ENCODE peak calls at places on chromosomes 13 and 19, in four cellular contexts. G is tibial nerve, Y is uterus, V is esophagus muscularis mucosa. C is an unnamed sample.

GRCh38 chr19:3039641-3040077 is 10.6 kb upstream of the TLE2 start:
- DNase-seq in G (no peak), Y (peak), V (no peak), C (no peak)

GRCh38 chr13:70253834-70254233 is 145.6 kb upstream of the KLHL1 start:
- DNase-seq in G (no peak), Y (no peak), V (no peak), C (no peak)

GRCh38 chr19:16376649-16377048 is 52.0 kb downstream of the KLF2 start:
- DNase-seq in G (no peak), Y (peak), V (no peak), C (no peak)

GRCh38 chr19:18310118-18310909 is 12.6 kb downstream of the LSM4 start:
- DNase-seq in G (no peak), Y (no peak), V (no peak), C (no peak)

GRCh38 chr13:38693641-38694040 is 6.8 kb downstream of the FREM2 start:
- DNase-seq in G (no peak), Y (no peak), V (no peak), C (no peak)

GRCh38 chr19:16654151-16654550 is 5.8 kb downstream of the SMIM7 start:
- DNase-seq in G (no peak), Y (no peak), V (no peak), C (no peak)

GRCh38 chr13:51333421-51333820 is 6.1 kb upstream of the SERPINE3 start:
- DNase-seq in G (no peak), Y (no peak), V (no peak), C (no peak)

GRCh38 chr13:113922412-113923118 is 51.3 kb downstream of the C13orf46 start:
- DNase-seq in G (peak), Y (peak), V (no peak), C (peak)

GRCh38 chr13:108929532-108929931 is 300.1 kb downstream of the MYO16 start:
- DNase-seq in G (no peak), Y (no peak), V (no peak), C (no peak)

GRCh38 chr19:56405062-56405461 is 930 bp downstream of the ZNF583 start:
- DNase-seq in G (no peak), Y (no peak), V (no peak), C (no peak)

GRCh38 chr13:51518847-51519246 is 65.4 kb upstream of the WDFY2 start:
- DNase-seq in G (no peak), Y (no peak), V (no peak), C (no peak)

GRCh38 chr13:20559659-20560356 is 7.1 kb upstream of the IFT88 start:
- DNase-seq in G (no peak), Y (no peak), V (peak), C (no peak)

GRCh38 chr13:91054902-91055301 is 292.6 kb upstream of the MIR17HG start:
- DNase-seq in G (no peak), Y (no peak), V (no peak), C (no peak)

GRCh38 chr13:40079721-40080120 is 424.3 kb downstream of the COG6 start:
- DNase-seq in G (no peak), Y (no peak), V (no peak), C (no peak)

GRCh38 chr13:79427265-79427664 is 21.2 kb upstream of the RBM26 start:
- DNase-seq in G (no peak), Y (no peak), V (no peak), C (no peak)

GRCh38 chr13:36329355-36329754 is 16.8 kb downstream of the SPART start:
- DNase-seq in G (no peak), Y (no peak), V (no peak), C (no peak)

GRCh38 chr13:71867101-71867814 is at the start of gene DACH1:
- DNase-seq in G (no peak), Y (peak), V (no peak), C (no peak)

GRCh38 chr13:50668044-50668443 is 175.4 kb downstream of the DLEU7 start:
- DNase-seq in G (no peak), Y (no peak), V (no peak), C (no peak)

GRCh38 chr13:30585748-30586262 is 31.9 kb upstream of the USPL1 start:
- DNase-seq in G (no peak), Y (no peak), V (no peak), C (no peak)

GRCh38 chr19:2476451-2477140 is 669 bp downstream of the GADD45B start:
- DNase-seq in G (no peak), Y (peak), V (no peak), C (no peak)

GRCh38 chr19:44686896-44687295 is 12.1 kb upstream of the CEACAM16 start:
- DNase-seq in G (no peak), Y (no peak), V (no peak), C (no peak)

GRCh38 chr13:49052801-49053200 is 77.1 kb downstream of the FNDC3A start:
- DNase-seq in G (no peak), Y (no peak), V (no peak), C (no peak)

GRCh38 chr19:4120933-4121612 is 2.8 kb downstream of the MAP2K2 start:
- DNase-seq in G (no peak), Y (no peak), V (no peak), C (no peak)

GRCh38 chr19:40255619-40256166 is 29.2 kb upstream of the CCNP start:
- DNase-seq in G (no peak), Y (no peak), V (no peak), C (no peak)

GRCh38 chr13:112977525-112977924 is 8.5 kb downstream of the MCF2L start:
- DNase-seq in G (no peak), Y (no peak), V (no peak), C (no peak)

GRCh38 chr13:76937416-76937815 is 10.9 kb upstream of the ACOD1 start:
- DNase-seq in G (no peak), Y (no peak), V (no peak), C (no peak)

GRCh38 chr13:80612804-80613203 is 271.9 kb upstream of the SPRY2 start:
- DNase-seq in G (no peak), Y (no peak), V (no peak), C (no peak)

GRCh38 chr13:106129993-106130392 is 405.5 kb downstream of the EFNB2 start:
- DNase-seq in G (no peak), Y (no peak), V (no peak), C (no peak)

GRCh38 chr19:3914199-3914598 is 18.7 kb upstream of the NMRK2 start:
- DNase-seq in G (no peak), Y (no peak), V (no peak), C (no peak)

GRCh38 chr13:46896346-46897138 is at the start of gene HTR2A:
- DNase-seq in G (no peak), Y (peak), V (no peak), C (no peak)

GRCh38 chr19:58054792-58055482 is 4.1 kb upstream of the ZNF135 start:
- DNase-seq in G (no peak), Y (peak), V (no peak), C (no peak)

GRCh38 chr19:15618321-15618720 is 3.3 kb downstream of the CYP4F8 start:
- DNase-seq in G (no peak), Y (no peak), V (no peak), C (no peak)

DNA sequence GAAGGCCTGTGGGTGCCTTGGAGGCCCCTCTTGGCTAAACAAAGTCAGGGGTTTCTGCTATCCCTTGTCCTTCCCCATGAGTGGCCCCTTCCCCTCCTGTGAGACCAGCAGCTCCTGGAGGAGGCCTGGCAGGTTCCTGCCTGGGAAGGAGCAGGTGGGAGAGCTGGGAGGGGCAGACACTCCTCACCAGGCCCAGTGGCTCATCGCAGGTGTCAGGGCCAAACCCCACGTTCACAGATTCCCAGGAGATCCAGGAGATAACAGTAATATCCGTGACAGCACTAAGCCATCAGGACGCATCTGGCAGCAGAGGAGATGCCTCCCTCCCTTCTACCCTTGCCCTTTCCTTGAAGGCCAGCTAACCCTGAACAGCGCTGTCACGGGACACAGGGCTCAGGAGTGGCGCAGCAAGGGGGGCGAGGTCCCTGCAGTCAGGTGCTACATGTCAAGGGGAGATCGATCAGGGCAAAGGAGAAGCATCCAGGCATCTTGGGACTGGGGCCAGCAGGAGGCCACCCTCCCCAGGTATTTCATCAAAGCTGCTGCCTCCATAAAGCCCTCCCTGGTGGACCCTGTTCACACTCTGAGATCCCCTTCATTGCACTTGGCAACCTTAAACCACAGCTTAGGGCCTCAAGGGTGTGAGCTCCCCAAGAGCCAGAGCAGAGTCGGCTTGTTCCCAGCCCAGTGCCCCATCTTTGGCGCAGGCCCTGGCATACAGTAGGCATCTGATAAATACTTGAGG is 4.8 kb downstream of the CEBPA start:
- DNase-seq in G (no peak), Y (peak), V (no peak), C (no peak)
- H3K4me3 ChIP-seq in G (no peak), Y (no peak), V (no peak), C (no peak)

DNA sequence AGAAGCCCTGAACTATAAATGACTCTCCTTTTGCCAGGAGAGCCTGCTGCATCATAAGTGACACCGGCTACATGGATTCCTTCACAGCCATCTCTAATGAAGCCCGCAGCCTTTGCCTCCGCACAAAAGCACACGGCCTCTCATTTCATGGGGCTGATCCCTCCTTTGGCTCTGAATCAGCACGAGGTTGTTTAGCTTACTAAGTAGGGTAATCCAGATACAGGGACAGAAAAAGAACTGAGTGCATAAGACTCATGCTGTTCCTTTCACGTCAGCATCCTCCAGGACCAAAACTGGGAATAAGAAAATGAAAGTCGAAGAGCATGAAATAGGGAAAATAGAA is 136.3 kb downstream of the DCT start:
- DNase-seq in G (no peak), Y (no peak), V (peak), C (peak)
- H3K27ac ChIP-seq in G (no peak), Y (no peak), V (no peak), C (no peak)

DNA sequence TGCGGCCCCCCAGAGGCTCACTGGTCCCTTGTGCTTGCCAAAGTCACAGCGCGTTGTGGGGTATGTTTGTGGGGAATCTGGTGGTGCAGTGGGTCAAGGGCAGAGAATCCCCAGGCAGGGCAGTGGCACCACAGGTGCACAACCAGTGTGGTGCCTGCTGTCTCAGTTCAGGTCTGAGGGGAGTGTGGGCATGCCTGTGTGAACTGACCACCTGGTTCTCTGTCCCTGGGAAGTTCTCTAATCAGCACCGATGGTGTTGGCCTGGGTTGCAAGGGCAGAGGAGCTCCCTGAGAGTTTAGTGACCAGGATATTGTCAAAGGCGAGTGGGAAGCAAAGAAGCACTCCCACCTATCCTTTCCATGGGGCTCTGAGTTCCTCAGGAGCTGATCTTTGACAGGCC is 37.7 kb downstream of the ACSBG2 start:
- DNase-seq in G (no peak), Y (no peak), V (no peak), C (no peak)
- TF ChIP-seq POLR2A in G (no peak), Y (no peak), V (no peak), C (no peak)

GRCh38 chr19:28495046-28495445 is 717.9 kb downstream of the UQCRFS1 start:
- DNase-seq in G (no peak), Y (no peak), V (no peak), C (no peak)
- H3K4me3 ChIP-seq in G (no peak), Y (no peak), V (no peak), C (no peak)

GRCh38 chr19:45866400-45867176 is 2.5 kb downstream of the FOXA3 start:
- DNase-seq in G (no peak), Y (no peak), V (no peak), C (no peak)
- H3K27ac ChIP-seq in G (peak), Y (no peak), V (no peak), C (no peak)

GRCh38 chr19:50476943-50477264 is 256 bp upstream of the GARIN5A start:
- DNase-seq in G (no peak), Y (no peak), V (no peak), C (no peak)

GRCh38 chr19:50475736-50476223 is 527 bp upstream of the EMC10 start:
- DNase-seq in G (no peak), Y (no peak), V (no peak), C (no peak)

GRCh38 chr19:50477751-50478515 is 1.3 kb upstream of the GARIN5A start:
- DNase-seq in G (no peak), Y (no peak), V (no peak), C (no peak)

GRCh38 chr19:50475101-50475568 is 1.2 kb upstream of the EMC10 start:
- DNase-seq in G (no peak), Y (no peak), V (no peak), C (no peak)

GRCh38 chr19:50476224-50476942 is at the start of the genes EMC10 and GARIN5A:
- DNase-seq in G (peak), Y (peak), V (peak), C (no peak)
- TF ChIP-seq POLR2A in G (no peak), Y (peak), V (peak), C (no peak)

DNA sequence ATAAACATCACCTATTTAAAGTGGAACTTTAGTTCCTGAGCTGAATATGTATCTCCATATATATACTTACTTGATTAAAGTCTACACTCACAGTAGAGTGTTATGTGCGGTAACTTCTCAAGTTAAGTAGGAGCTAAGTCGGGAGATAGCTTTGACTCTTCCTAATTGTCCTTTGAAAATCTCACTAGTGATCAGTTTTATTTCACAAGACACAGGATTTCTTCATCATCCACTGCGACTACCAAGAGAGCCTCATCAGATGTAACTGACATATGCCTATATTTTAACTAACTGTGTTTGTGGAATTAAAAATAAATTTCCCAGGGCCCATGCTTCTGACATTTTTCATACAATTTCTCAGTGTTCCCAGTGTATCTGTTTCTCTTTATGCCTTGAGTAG is 1664.0 kb downstream of the EFNB2 start:
- DNase-seq in G (no peak), Y (no peak), V (no peak), C (no peak)
- H3K4me3 ChIP-seq in G (no peak), Y (no peak), V (no peak), C (no peak)